ENCODE peak calls at places on chromosome 11, in nine cellular contexts. C is IMR-90, E is cardiac muscle cell, B is GM20000, O is Peyer's patch, I is pancreas, X is fibroblast of mammary gland, K is AG10803, V is OCI-LY7. L is an unnamed sample.

GRCh38 chr11:80441821-80442220 is 1001.0 kb upstream of the TENM4 start:
- DNase-seq in C (peak; percentile 5), E (no peak), B (no peak), O (no peak), I (no peak), X (peak; percentile 5), K (no peak), V (no peak), L (peak; percentile 10)

GRCh38 chr11:61114913-61115312 is 12.6 kb downstream of the CD5 start:
- DNase-seq in C (no peak), E (no peak), B (no peak), O (no peak), I (no peak), X (no peak), K (no peak), V (peak; percentile 15), L (no peak)

GRCh38 chr11:9643751-9644150 is 20.1 kb upstream of the SWAP70 start:
- DNase-seq in C (no peak), E (no peak), B (no peak), O (no peak), I (no peak), X (no peak), K (no peak), V (no peak), L (no peak)

GRCh38 chr11:1202776-1203504 is 19.9 kb upstream of the MUC5B start:
- DNase-seq in C (peak; percentile 12), E (peak; percentile 68), B (peak; percentile 94), O (peak; percentile 77), I (peak; percentile 22), X (peak; percentile 22), K (peak; percentile 15), V (peak; percentile 55), L (no peak)

GRCh38 chr11:22304337-22304961 is 33.7 kb upstream of the SLC17A6 start:
- DNase-seq in C (peak; percentile 23), E (peak; percentile 62), B (peak; percentile 16), O (no peak), I (no peak), X (peak; percentile 36), K (peak; percentile 48), V (peak; percentile 47), L (peak; percentile 16)

GRCh38 chr11:130817608-130817944 is 98.7 kb downstream of the SNX19 start:
- DNase-seq in C (peak; percentile 86), E (no peak), B (no peak), O (no peak), I (no peak), X (peak; percentile 84), K (peak; percentile 93), V (no peak), L (no peak)

GRCh38 chr11:57353024-57353423 is 14.9 kb downstream of the P2RX3 start:
- DNase-seq in C (no peak), E (no peak), B (no peak), O (no peak), I (no peak), X (no peak), K (no peak), V (no peak), L (no peak)

GRCh38 chr11:94997437-94997836 is 23.9 kb downstream of the KDM4D start:
- DNase-seq in C (no peak), E (no peak), B (no peak), O (no peak), I (no peak), X (no peak), K (no peak), V (no peak), L (no peak)

GRCh38 chr11:46387919-46388618 is 3.5 kb downstream of the CHRM4 start:
- DNase-seq in C (no peak), E (no peak), B (no peak), O (no peak), I (no peak), X (no peak), K (peak; percentile 21), V (no peak), L (no peak)

GRCh38 chr11:83287631-83288030 is 1.5 kb upstream of the CCDC90B start:
- DNase-seq in C (no peak), E (no peak), B (no peak), O (no peak), I (no peak), X (no peak), K (no peak), V (peak; percentile 89), L (no peak)

GRCh38 chr11:503179-503981 is 3.7 kb downstream of the RNH1 start:
- DNase-seq in C (peak; percentile 19), E (no peak), B (peak; percentile 70), O (no peak), I (no peak), X (peak; percentile 72), K (peak; percentile 87), V (no peak), L (no peak)

GRCh38 chr11:2902784-2903671 is 17.5 kb upstream of the CDKN1C start:
- DNase-seq in C (no peak), E (no peak), B (no peak), O (peak; percentile 93), I (no peak), X (no peak), K (no peak), V (no peak), L (no peak)

GRCh38 chr11:33376331-33377099 is 119.3 kb downstream of the HIPK3 start:
- DNase-seq in C (no peak), E (peak; percentile 64), B (peak; percentile 64), O (no peak), I (no peak), X (no peak), K (peak; percentile 30), V (peak; percentile 76), L (no peak)

GRCh38 chr11:109697140-109697843 is 275.3 kb downstream of the C11orf87 start:
- DNase-seq in C (peak; percentile 50), E (peak; percentile 68), B (peak; percentile 21), O (no peak), I (no peak), X (peak; percentile 67), K (peak; percentile 58), V (peak; percentile 47), L (no peak)

GRCh38 chr11:57675176-57675941 is 7.4 kb downstream of the ZDHHC5 start:
- DNase-seq in C (no peak), E (no peak), B (no peak), O (no peak), I (no peak), X (no peak), K (no peak), V (no peak), L (no peak)

GRCh38 chr11:60625262-60625661 is 74.2 kb upstream of the MS4A8 start:
- DNase-seq in C (peak; percentile 23), E (peak; percentile 39), B (no peak), O (no peak), I (peak; percentile 23), X (peak; percentile 62), K (peak; percentile 36), V (peak; percentile 39), L (no peak)

GRCh38 chr11:76824083-76824939 is 36.4 kb upstream of the ACER3 start:
- DNase-seq in C (peak; percentile 54), E (no peak), B (no peak), O (no peak), I (no peak), X (peak; percentile 40), K (peak; percentile 27), V (no peak), L (no peak)

GRCh38 chr11:124113890-124114289 is 1.4 kb upstream of the VWA5A start:
- DNase-seq in C (peak; percentile 8), E (no peak), B (no peak), O (peak; percentile 58), I (no peak), X (peak; percentile 45), K (no peak), V (no peak), L (no peak)

GRCh38 chr11:28343304-28344233 is 235.4 kb downstream of the METTL15 start:
- DNase-seq in C (peak; percentile 95), E (no peak), B (no peak), O (no peak), I (no peak), X (peak; percentile 86), K (peak; percentile 81), V (no peak), L (peak; percentile 23)

GRCh38 chr11:24709928-24710565 is 213.2 kb downstream of the LUZP2 start:
- DNase-seq in C (no peak), E (no peak), B (no peak), O (no peak), I (no peak), X (no peak), K (no peak), V (no peak), L (no peak)

GRCh38 chr11:30244255-30244654 is 13.4 kb downstream of the FSHB start:
- DNase-seq in C (peak; percentile 58), E (no peak), B (no peak), O (no peak), I (no peak), X (peak; percentile 25), K (peak; percentile 2), V (no peak), L (peak; percentile 41)

GRCh38 chr11:109695696-109696095 is 273.7 kb downstream of the C11orf87 start:
- DNase-seq in C (peak; percentile 10), E (no peak), B (no peak), O (no peak), I (no peak), X (peak; percentile 74), K (peak; percentile 15), V (no peak), L (no peak)

DNA sequence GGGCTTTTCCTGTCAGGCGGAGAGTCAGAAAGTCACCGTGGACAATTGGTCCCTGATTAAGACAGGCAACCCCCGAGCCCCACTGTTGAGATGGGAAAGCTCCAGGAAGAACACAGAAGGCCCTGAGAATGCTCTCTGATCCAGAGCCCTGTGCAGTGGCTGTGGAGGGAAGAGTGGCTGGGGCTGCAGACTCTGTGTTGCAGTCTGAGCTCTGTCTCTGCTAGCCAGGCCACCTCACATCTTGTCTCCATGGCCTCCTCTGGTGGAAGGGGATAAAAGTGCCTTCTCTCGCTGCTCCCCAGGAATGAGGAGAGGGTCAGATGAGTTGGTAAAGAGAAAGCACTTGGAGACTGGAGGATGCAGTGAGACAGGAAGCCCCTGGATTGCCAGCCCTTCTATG is 141.2 kb downstream of the CEP164 start:
- DNase-seq in C (no peak), E (no peak), B (no peak), O (no peak), I (no peak), X (no peak), K (no peak), V (no peak), L (no peak)
- TF ChIP-seq CTCF in C (no peak), E (no peak), B (no peak), O (no peak), I (no peak), X (no peak), K (no peak), V (no peak), L (no peak)

GRCh38 chr11:65541093-65542010 is 16.5 kb downstream of the SCYL1 start:
- DNase-seq in C (no peak), E (no peak), B (no peak), O (no peak), I (no peak), X (no peak), K (no peak), V (peak; percentile 25), L (no peak)
- TF ChIP-seq CTCF in C (no peak), E (no peak), B (no peak), O (no peak), I (no peak), X (no peak), K (no peak), V (no peak), L (no peak)

GRCh38 chr11:70522613-70523311 is 124.4 kb downstream of the CTTN start:
- DNase-seq in C (no peak), E (no peak), B (no peak), O (peak; percentile 46), I (no peak), X (no peak), K (no peak), V (no peak), L (no peak)
- TF ChIP-seq CTCF in C (no peak), E (no peak), B (no peak), O (no peak), I (no peak), X (no peak), K (no peak), V (no peak), L (peak; percentile 39)

GRCh38 chr11:12235549-12235944 is 125.2 kb downstream of the MICAL2 start:
- DNase-seq in C (peak; percentile 34), E (peak; percentile 59), B (peak; percentile 30), O (no peak), I (no peak), X (peak; percentile 35), K (no peak), V (no peak), L (no peak)
- TF ChIP-seq CTCF in C (peak; percentile 17), E (peak; percentile 13), B (no peak), O (no peak), I (no peak), X (no peak), K (peak; percentile 19), V (no peak), L (peak; percentile 24)